ENCODE peak calls at places on chromosomes 12 and 14, in eight cellular contexts. V, I, P, T, D, O, C and N are unnamed samples.

GRCh38 chr12:132186857-132187620 is 42.8 kb downstream of the NOC4L start:
- DNase-seq in P (no peak), T (no peak), V (no peak), C (no peak), O (no peak), I (no peak), D (no peak), N (no peak)

GRCh38 chr12:27077586-27077985 is 4.8 kb downstream of the C12orf71 start:
- DNase-seq in D (peak), O (no peak), P (no peak), C (no peak), I (no peak), T (peak), V (no peak), N (no peak)

GRCh38 chr12:85979641-85980040 is 105.5 kb downstream of the NTS start:
- DNase-seq in D (peak), P (no peak), I (no peak), V (no peak), O (peak), C (no peak), T (no peak), N (no peak)

GRCh38 chr12:10557766-10558165 is 52.1 kb downstream of the EIF2S3B start:
- DNase-seq in I (no peak), V (no peak), O (no peak), P (no peak), D (peak), T (no peak), C (no peak), N (no peak)

GRCh38 chr12:65634626-65635331 is 189.5 kb upstream of the HMGA2 start:
- DNase-seq in V (no peak), O (peak), C (no peak), P (peak), D (peak), I (no peak), T (no peak), N (peak)

GRCh38 chr14:94144765-94145164 is 15.4 kb upstream of the IFI27L2 start:
- DNase-seq in O (peak), I (no peak), C (no peak), P (peak), D (no peak), T (no peak), V (peak), N (no peak)

GRCh38 chr12:46491548-46491947 is 119.0 kb upstream of the SLC38A2 start:
- DNase-seq in T (no peak), V (no peak), D (peak), C (no peak), P (no peak), O (no peak), I (no peak), N (no peak)

GRCh38 chr12:105659355-105660075 is 329.0 kb downstream of the C12orf75 start:
- DNase-seq in I (no peak), O (peak), V (no peak), P (no peak), T (no peak), D (peak), C (peak), N (no peak)

GRCh38 chr12:23108957-23109356 is 484.0 kb downstream of the ETNK1 start:
- DNase-seq in P (no peak), T (no peak), D (no peak), C (no peak), V (no peak), O (no peak), I (no peak), N (no peak)

GRCh38 chr12:101594700-101595099 is at the start of gene MYBPC1:
- DNase-seq in C (no peak), D (no peak), T (no peak), I (no peak), P (no peak), V (peak), O (no peak), N (no peak)

GRCh38 chr14:103692871-103693270 is 22.4 kb downstream of the XRCC3 start:
- DNase-seq in C (no peak), T (no peak), P (no peak), V (no peak), D (no peak), O (no peak), I (no peak), N (no peak)

GRCh38 chr14:92540472-92541048 is 27.0 kb downstream of the RIN3 start:
- DNase-seq in O (peak), C (peak), T (no peak), P (peak), V (peak), I (no peak), D (peak), N (peak)

GRCh38 chr14:79728331-79728730 is 483.0 kb downstream of the DIO2 start:
- DNase-seq in O (no peak), C (no peak), D (no peak), I (no peak), T (no peak), V (no peak), P (no peak), N (no peak)

GRCh38 chr14:84493779-84494178 is 1036.2 kb upstream of the FLRT2 start:
- DNase-seq in C (peak), I (no peak), O (peak), D (no peak), V (no peak), P (no peak), T (peak), N (no peak)

GRCh38 chr12:69583203-69583602 is 2.1 kb upstream of the CCT2 start:
- DNase-seq in P (peak), I (no peak), D (peak), O (no peak), V (peak), C (no peak), T (peak), N (peak)

GRCh38 chr12:42507031-42507430 is 82.5 kb downstream of the PRICKLE1 start:
- DNase-seq in O (peak), T (no peak), V (no peak), I (no peak), C (no peak), P (no peak), D (no peak), N (peak)

GRCh38 chr14:94412671-94413638 is 24.6 kb upstream of the SERPINA1 start:
- DNase-seq in D (peak), P (no peak), O (peak), I (no peak), C (no peak), V (no peak), T (peak), N (no peak)

GRCh38 chr12:13099066-13099909 is 4.2 kb downstream of the GSG1 start:
- DNase-seq in I (no peak), T (peak), V (no peak), P (no peak), O (no peak), D (peak), C (peak), N (no peak)

GRCh38 chr14:33676135-33676566 is 274.7 kb downstream of the EGLN3 start:
- DNase-seq in P (peak), D (peak), T (peak), C (peak), V (peak), I (no peak), O (peak), N (peak)

GRCh38 chr12:39390752-39391151 is 52.2 kb downstream of the KIF21A start:
- DNase-seq in V (no peak), D (peak), O (no peak), I (no peak), T (no peak), C (no peak), P (no peak), N (no peak)

GRCh38 chr14:67650694-67651093 is 23.7 kb downstream of the VTI1B start:
- DNase-seq in T (no peak), O (peak), P (peak), V (no peak), I (no peak), C (no peak), D (peak), N (peak)